ENCODE peak calls at places on chromosome 17, in six cellular contexts. N is natural killer cell treated with Interleukin-12 subunit alpha and Interleukin-12 subunit beta and Interleukin-15 and Interleukin-18, amount 100 ng/mL, for 72 hours; Q is KBM-7; C is G401; R is mesendoderm; U is endothelial cell. S is an unnamed sample.

GRCh38 chr17:21678451-21679081 is 13.8 kb upstream of the KCNJ18 start:
- DNase-seq in N (peak; percentile 58), Q (no peak), C (peak; percentile 59), R (no peak), U (no peak), S (no peak)

GRCh38 chr17:38510424-38511125 is 82.3 kb downstream of the ARHGAP23 start:
- DNase-seq in N (no peak), Q (no peak), C (no peak), R (peak; percentile 83), U (peak; percentile 72), S (peak; percentile 94)

GRCh38 chr17:46866747-46867146 is 15.4 kb downstream of the WNT9B start:
- DNase-seq in N (no peak), Q (no peak), C (no peak), R (no peak), U (no peak), S (no peak)

GRCh38 chr17:68452724-68453290 is 4.5 kb downstream of the WIPI1 start:
- DNase-seq in N (no peak), Q (no peak), C (peak; percentile 59), R (no peak), U (no peak), S (no peak)

GRCh38 chr17:2094891-2095535 is 40.1 kb downstream of the HIC1 start:
- DNase-seq in N (no peak), Q (peak; percentile 23), C (peak; percentile 87), R (peak; percentile 52), U (no peak), S (peak; percentile 57)

GRCh38 chr17:78581304-78581703 is 4.1 kb upstream of the DNAH17 start:
- DNase-seq in N (no peak), Q (no peak), C (no peak), R (no peak), U (no peak), S (no peak)

GRCh38 chr17:71993363-71993762 is 127.5 kb upstream of the SOX9 start:
- DNase-seq in N (no peak), Q (no peak), C (no peak), R (no peak), U (no peak), S (no peak)

GRCh38 chr17:49216953-49217650 is 6.6 kb downstream of the ABI3 start:
- DNase-seq in N (no peak), Q (peak; percentile 66), C (no peak), R (no peak), U (no peak), S (peak; percentile 52)

GRCh38 chr17:46943511-46944393 is 20.8 kb downstream of the GOSR2 start:
- DNase-seq in N (no peak), Q (no peak), C (peak; percentile 64), R (peak; percentile 68), U (no peak), S (peak; percentile 77)

GRCh38 chr17:59618894-59619312 is 792 bp upstream of the CLTC start:
- DNase-seq in N (no peak), Q (no peak), C (no peak), R (no peak), U (no peak), S (no peak)